ENCODE peak calls at places on chromosomes 12 and 14, in seven cellular contexts. One of them, this sample, is unnamed.
A peak's percentile ranks its signal among the peaks of the same experiment; 100 is the strongest.

GRCh38 chr12:108854453-108855283 is 2.7 kb downstream of the SSH1 start:
- DNase-seq in CD8-positive, alpha-beta T cell: no peak
- DNase-seq in hepatocyte: peak; percentile 43
- DNase-seq in tibial artery: peak; percentile 85
- DNase-seq in HCT116: peak; percentile 98
- DNase-seq in left ventricle myocardium inferior: no peak
- DNase-seq in dorsolateral prefrontal cortex: no peak
- DNase-seq in this sample: peak; percentile 86

GRCh38 chr12:92955997-92956663 is 27.0 kb upstream of the EEA1 start:
- DNase-seq in HCT116: no peak
- DNase-seq in CD8-positive, alpha-beta T cell: no peak
- DNase-seq in dorsolateral prefrontal cortex: no peak
- DNase-seq in tibial artery: no peak
- DNase-seq in left ventricle myocardium inferior: no peak
- DNase-seq in hepatocyte: no peak
- DNase-seq in this sample: no peak

GRCh38 chr12:56158926-56159461 is 835 bp downstream of the MYL6 start:
- DNase-seq in dorsolateral prefrontal cortex: peak; percentile 39
- DNase-seq in hepatocyte: peak; percentile 78
- DNase-seq in HCT116: no peak
- DNase-seq in tibial artery: peak; percentile 95
- DNase-seq in CD8-positive, alpha-beta T cell: no peak
- DNase-seq in left ventricle myocardium inferior: peak; percentile 81
- DNase-seq in this sample: peak; percentile 92

GRCh38 chr12:63151898-63152700 is 1.1 kb upstream of the AVPR1A start:
- DNase-seq in HCT116: peak; percentile 43
- DNase-seq in tibial artery: peak; percentile 68
- DNase-seq in hepatocyte: peak; percentile 68
- DNase-seq in dorsolateral prefrontal cortex: peak; percentile 9
- DNase-seq in left ventricle myocardium inferior: peak; percentile 20
- DNase-seq in CD8-positive, alpha-beta T cell: no peak
- DNase-seq in this sample: no peak

GRCh38 chr12:79844693-79845092 is 90.2 kb downstream of the PPP1R12A start:
- DNase-seq in HCT116: peak; percentile 71
- DNase-seq in dorsolateral prefrontal cortex: no peak
- DNase-seq in hepatocyte: peak; percentile 25
- DNase-seq in tibial artery: no peak
- DNase-seq in left ventricle myocardium inferior: no peak
- DNase-seq in CD8-positive, alpha-beta T cell: no peak
- DNase-seq in this sample: no peak

GRCh38 chr12:93020225-93020997 is 91.3 kb upstream of the EEA1 start:
- DNase-seq in HCT116: no peak
- DNase-seq in dorsolateral prefrontal cortex: no peak
- DNase-seq in CD8-positive, alpha-beta T cell: no peak
- DNase-seq in tibial artery: no peak
- DNase-seq in hepatocyte: peak; percentile 84
- DNase-seq in left ventricle myocardium inferior: no peak
- DNase-seq in this sample: no peak

GRCh38 chr14:51616724-51617409 is 34.8 kb upstream of the FRMD6 start:
- DNase-seq in tibial artery: no peak
- DNase-seq in CD8-positive, alpha-beta T cell: no peak
- DNase-seq in left ventricle myocardium inferior: no peak
- DNase-seq in HCT116: peak; percentile 62
- DNase-seq in hepatocyte: peak; percentile 60
- DNase-seq in dorsolateral prefrontal cortex: no peak
- DNase-seq in this sample: no peak

GRCh38 chr12:93302331-93303229 is 75.1 kb upstream of the NUDT4 start:
- DNase-seq in hepatocyte: no peak
- DNase-seq in HCT116: no peak
- DNase-seq in CD8-positive, alpha-beta T cell: no peak
- DNase-seq in tibial artery: no peak
- DNase-seq in dorsolateral prefrontal cortex: no peak
- DNase-seq in left ventricle myocardium inferior: no peak
- DNase-seq in this sample: peak; percentile 79

GRCh38 chr12:97639702-97640101 is 177.1 kb downstream of the RMST start:
- DNase-seq in HCT116: no peak
- DNase-seq in CD8-positive, alpha-beta T cell: no peak
- DNase-seq in hepatocyte: peak; percentile 13
- DNase-seq in dorsolateral prefrontal cortex: no peak
- DNase-seq in tibial artery: no peak
- DNase-seq in left ventricle myocardium inferior: no peak
- DNase-seq in this sample: no peak

GRCh38 chr14:74085047-74085637 is 386 bp downstream of the LIN52 start:
- DNase-seq in left ventricle myocardium inferior: no peak
- DNase-seq in CD8-positive, alpha-beta T cell: no peak
- DNase-seq in HCT116: no peak
- DNase-seq in dorsolateral prefrontal cortex: no peak
- DNase-seq in tibial artery: no peak
- DNase-seq in hepatocyte: peak; percentile 36
- DNase-seq in this sample: no peak

GRCh38 chr12:117096643-117097042 is 2.6 kb downstream of the TESC start:
- DNase-seq in hepatocyte: no peak
- DNase-seq in dorsolateral prefrontal cortex: no peak
- DNase-seq in left ventricle myocardium inferior: no peak
- DNase-seq in CD8-positive, alpha-beta T cell: no peak
- DNase-seq in HCT116: no peak
- DNase-seq in tibial artery: no peak
- DNase-seq in this sample: no peak

GRCh38 chr12:117097159-117097558 is 2.1 kb downstream of the TESC start:
- DNase-seq in dorsolateral prefrontal cortex: no peak
- DNase-seq in left ventricle myocardium inferior: no peak
- DNase-seq in hepatocyte: no peak
- DNase-seq in HCT116: no peak
- DNase-seq in tibial artery: no peak
- DNase-seq in CD8-positive, alpha-beta T cell: no peak
- DNase-seq in this sample: no peak

GRCh38 chr12:117098361-117099217 is 627 bp downstream of the TESC start:
- DNase-seq in CD8-positive, alpha-beta T cell: no peak
- DNase-seq in dorsolateral prefrontal cortex: no peak
- DNase-seq in tibial artery: no peak
- DNase-seq in left ventricle myocardium inferior: no peak
- DNase-seq in hepatocyte: no peak
- DNase-seq in HCT116: no peak
- DNase-seq in this sample: no peak

GRCh38 chr12:117100251-117100650 is 1.0 kb upstream of the TESC start:
- DNase-seq in dorsolateral prefrontal cortex: no peak
- DNase-seq in HCT116: peak; percentile 15
- DNase-seq in hepatocyte: peak; percentile 24
- DNase-seq in CD8-positive, alpha-beta T cell: no peak
- DNase-seq in left ventricle myocardium inferior: no peak
- DNase-seq in tibial artery: no peak
- DNase-seq in this sample: no peak

DNA sequence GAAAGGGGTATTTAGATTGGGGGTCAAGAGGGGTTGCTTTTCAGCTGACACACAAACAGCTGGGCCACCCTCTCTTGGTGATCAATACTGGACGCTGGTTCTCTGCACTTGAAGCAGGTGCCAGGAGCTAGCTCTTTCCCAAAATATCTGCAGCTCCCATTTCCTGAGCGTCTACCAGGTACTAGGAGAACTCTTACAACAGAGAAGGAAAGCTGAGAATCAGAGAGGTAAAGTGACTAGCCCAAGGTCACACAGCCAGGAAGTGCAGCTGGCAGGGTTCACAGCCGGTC is 1.2 kb downstream of the TESC start:
- DNase-seq in HCT116: no peak
- DNase-seq in left ventricle myocardium inferior: no peak
- DNase-seq in dorsolateral prefrontal cortex: no peak
- DNase-seq in tibial artery: no peak
- DNase-seq in hepatocyte: no peak
- DNase-seq in CD8-positive, alpha-beta T cell: no peak
- DNase-seq in this sample: no peak
- H3K4me3 ChIP-seq in HCT116: peak overlapping the region; percentile 65
- H3K4me3 ChIP-seq in left ventricle myocardium inferior: peak overlapping the region; percentile 91
- H3K4me3 ChIP-seq in dorsolateral prefrontal cortex: peak overlapping the region; percentile 60
- H3K4me3 ChIP-seq in tibial artery: peak overlapping the region; percentile 44
- H3K4me3 ChIP-seq in hepatocyte: no peak overlapping the region
- H3K4me3 ChIP-seq in CD8-positive, alpha-beta T cell: peak overlapping the region; percentile 66
- H3K4me3 ChIP-seq in this sample: peak overlapping the region; percentile 70

GRCh38 chr14:75454963-75455546 is 27.2 kb downstream of the JDP2 start:
- DNase-seq in dorsolateral prefrontal cortex: peak; percentile 37
- DNase-seq in hepatocyte: peak; percentile 68
- DNase-seq in left ventricle myocardium inferior: peak; percentile 68
- DNase-seq in CD8-positive, alpha-beta T cell: no peak
- DNase-seq in HCT116: no peak
- DNase-seq in tibial artery: peak; percentile 84
- DNase-seq in this sample: no peak

GRCh38 chr14:75450381-75451276 is 22.8 kb downstream of the JDP2 start:
- DNase-seq in hepatocyte: peak; percentile 70
- DNase-seq in tibial artery: no peak
- DNase-seq in left ventricle myocardium inferior: peak; percentile 54
- DNase-seq in dorsolateral prefrontal cortex: peak; percentile 76
- DNase-seq in CD8-positive, alpha-beta T cell: no peak
- DNase-seq in HCT116: no peak
- DNase-seq in this sample: no peak

GRCh38 chr14:75453817-75454434 is 26.1 kb downstream of the JDP2 start:
- DNase-seq in dorsolateral prefrontal cortex: no peak
- DNase-seq in left ventricle myocardium inferior: no peak
- DNase-seq in HCT116: no peak
- DNase-seq in hepatocyte: no peak
- DNase-seq in tibial artery: no peak
- DNase-seq in CD8-positive, alpha-beta T cell: peak; percentile 34
- DNase-seq in this sample: no peak

GRCh38 chr14:75452324-75452723 is 24.5 kb downstream of the JDP2 start:
- DNase-seq in left ventricle myocardium inferior: peak; percentile 33
- DNase-seq in CD8-positive, alpha-beta T cell: no peak
- DNase-seq in dorsolateral prefrontal cortex: no peak
- DNase-seq in tibial artery: no peak
- DNase-seq in hepatocyte: no peak
- DNase-seq in HCT116: no peak
- DNase-seq in this sample: no peak

DNA sequence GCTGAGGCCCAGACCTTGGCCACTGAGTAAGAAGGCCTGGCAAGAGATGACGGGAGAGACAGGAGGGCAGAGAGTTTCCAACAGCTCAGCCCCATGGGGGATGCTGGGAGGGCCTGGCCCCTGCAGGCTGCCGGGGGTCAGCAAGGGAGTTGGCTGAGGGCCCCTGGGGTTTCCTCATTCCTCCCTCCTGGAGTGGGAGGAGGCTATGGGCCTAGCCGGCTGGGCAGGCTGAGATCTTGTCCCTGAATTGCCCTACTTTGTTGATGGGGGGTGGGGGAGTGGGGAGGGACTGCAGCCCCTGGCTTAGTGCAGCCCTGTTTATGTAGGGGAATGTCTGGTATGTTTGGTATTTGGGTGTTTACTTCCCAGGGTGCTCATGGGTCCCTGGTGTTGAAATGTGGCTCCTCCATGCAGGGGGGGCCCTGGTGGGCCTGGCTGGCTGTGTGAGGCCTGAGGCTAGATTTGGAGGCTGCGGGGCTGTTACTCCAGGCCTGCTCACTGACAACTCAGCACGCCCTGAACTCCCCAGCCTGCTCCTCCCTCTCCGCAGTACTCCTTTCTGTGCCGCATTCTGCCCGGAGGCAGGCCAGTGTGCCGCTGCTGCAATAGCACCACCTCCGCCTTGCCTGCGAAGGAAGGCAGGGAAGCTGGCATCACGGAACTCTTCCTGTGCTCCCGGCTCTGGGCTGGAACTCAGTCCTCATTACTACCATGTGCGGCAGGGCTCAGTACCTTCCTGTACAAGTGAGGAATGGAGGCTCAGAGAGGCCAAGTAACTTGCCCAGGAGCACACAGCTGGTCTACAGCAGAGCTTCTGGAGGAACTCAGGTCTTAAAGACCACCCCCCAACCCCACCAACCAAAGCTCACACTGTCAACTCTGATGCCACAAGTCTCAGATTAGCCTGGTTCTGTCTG is 25.3 kb downstream of the JDP2 start:
- DNase-seq in CD8-positive, alpha-beta T cell: no peak
- DNase-seq in left ventricle myocardium inferior: peak; percentile 64
- DNase-seq in hepatocyte: peak; percentile 83
- DNase-seq in HCT116: no peak
- DNase-seq in dorsolateral prefrontal cortex: no peak
- DNase-seq in tibial artery: peak; percentile 92
- DNase-seq in this sample: peak; percentile 90
- H3K27ac ChIP-seq in CD8-positive, alpha-beta T cell: no peak overlapping the region
- H3K27ac ChIP-seq in left ventricle myocardium inferior: peak overlapping the region; percentile 85
- H3K27ac ChIP-seq in hepatocyte: peak overlapping the region; percentile 83
- H3K27ac ChIP-seq in HCT116: no peak overlapping the region
- H3K27ac ChIP-seq in dorsolateral prefrontal cortex: peak overlapping the region; percentile 64
- H3K27ac ChIP-seq in tibial artery: peak overlapping the region; percentile 74
- H3K27ac ChIP-seq in this sample: peak overlapping the region; percentile 78

GRCh38 chr12:118355838-118356237 is 16.9 kb downstream of the TAOK3 start:
- DNase-seq in dorsolateral prefrontal cortex: no peak
- DNase-seq in CD8-positive, alpha-beta T cell: no peak
- DNase-seq in HCT116: no peak
- DNase-seq in left ventricle myocardium inferior: no peak
- DNase-seq in hepatocyte: no peak
- DNase-seq in tibial artery: no peak
- DNase-seq in this sample: no peak
- TF ChIP-seq CTCF in dorsolateral prefrontal cortex: no peak
- TF ChIP-seq CTCF in CD8-positive, alpha-beta T cell: no peak
- TF ChIP-seq CTCF in HCT116: no peak
- TF ChIP-seq CTCF in left ventricle myocardium inferior: no peak
- TF ChIP-seq CTCF in hepatocyte: no peak
- TF ChIP-seq CTCF in tibial artery: no peak
- TF ChIP-seq CTCF in this sample: no peak

GRCh38 chr14:104863131-104863862 is 1.8 kb upstream of the CEP170B start:
- DNase-seq in HCT116: no peak
- DNase-seq in CD8-positive, alpha-beta T cell: no peak
- DNase-seq in left ventricle myocardium inferior: peak; percentile 12
- DNase-seq in dorsolateral prefrontal cortex: no peak
- DNase-seq in tibial artery: no peak
- DNase-seq in hepatocyte: peak; percentile 10
- DNase-seq in this sample: no peak

GRCh38 chr14:104863923-104864266 is 1.2 kb upstream of the CEP170B start:
- DNase-seq in dorsolateral prefrontal cortex: no peak
- DNase-seq in left ventricle myocardium inferior: no peak
- DNase-seq in HCT116: no peak
- DNase-seq in tibial artery: peak; percentile 64
- DNase-seq in hepatocyte: no peak
- DNase-seq in CD8-positive, alpha-beta T cell: no peak
- DNase-seq in this sample: no peak

GRCh38 chr14:104865631-104866441 is 768 bp downstream of the CEP170B start:
- DNase-seq in CD8-positive, alpha-beta T cell: no peak
- DNase-seq in HCT116: peak; percentile 8
- DNase-seq in tibial artery: peak; percentile 89
- DNase-seq in hepatocyte: peak; percentile 85
- DNase-seq in dorsolateral prefrontal cortex: peak; percentile 56
- DNase-seq in left ventricle myocardium inferior: peak; percentile 65
- DNase-seq in this sample: peak; percentile 84

GRCh38 chr14:104865069-104865630 is at the start of gene CEP170B:
- DNase-seq in CD8-positive, alpha-beta T cell: no peak
- DNase-seq in tibial artery: peak; percentile 68
- DNase-seq in left ventricle myocardium inferior: peak; percentile 36
- DNase-seq in hepatocyte: peak; percentile 88
- DNase-seq in dorsolateral prefrontal cortex: peak; percentile 60
- DNase-seq in HCT116: no peak
- DNase-seq in this sample: no peak

GRCh38 chr14:104864267-104865068 is 600 bp upstream of the CEP170B start:
- DNase-seq in tibial artery: peak; percentile 71
- DNase-seq in dorsolateral prefrontal cortex: no peak
- DNase-seq in left ventricle myocardium inferior: peak; percentile 23
- DNase-seq in HCT116: peak; percentile 33
- DNase-seq in hepatocyte: peak; percentile 90
- DNase-seq in CD8-positive, alpha-beta T cell: no peak
- DNase-seq in this sample: no peak
- H3K4me3 ChIP-seq in tibial artery: peak overlapping the region; percentile 78
- H3K4me3 ChIP-seq in dorsolateral prefrontal cortex: peak overlapping the region; percentile 56
- H3K4me3 ChIP-seq in left ventricle myocardium inferior: peak overlapping the region; percentile 72
- H3K4me3 ChIP-seq in HCT116: peak overlapping the region; percentile 79
- H3K4me3 ChIP-seq in hepatocyte: peak overlapping the region; percentile 75
- H3K4me3 ChIP-seq in CD8-positive, alpha-beta T cell: peak overlapping the region; percentile 33
- H3K4me3 ChIP-seq in this sample: peak overlapping the region; percentile 97